ENCODE peak calls at places on chromosomes 3 and 15, in ten cellular contexts. Y is lower lobe of right lung, A is glutamatergic neuron, K is adrenal gland, R is H9, C is nephron progenitor cell, J is stomach, L is OCI-LY7, U is mammary epithelial cell, D is dorsolateral prefrontal cortex. Z is an unnamed sample.

GRCh38 chr3:128001576-128001975 is 50.7 kb upstream of the SEC61A1 start:
- DNase-seq in D (no peak), K (no peak), U (no peak), L (no peak), J (peak; percentile 24), R (peak; percentile 78), C (no peak), A (no peak), Y (no peak), Z (no peak)

GRCh38 chr3:183239046-183239445 is 14.0 kb upstream of the B3GNT5 start:
- DNase-seq in L (no peak), A (no peak), J (no peak), K (no peak), C (no peak), R (no peak), Y (no peak), U (no peak), D (no peak), Z (no peak)

GRCh38 chr15:25185156-25185710 is 230.4 kb downstream of the SNRPN start:
- DNase-seq in J (no peak), R (no peak), Y (peak; percentile 20), D (no peak), U (no peak), C (no peak), L (no peak), K (peak; percentile 2), A (peak; percentile 3), Z (no peak)

GRCh38 chr3:87398226-87398774 is 121.9 kb upstream of the POU1F1 start:
- DNase-seq in D (no peak), R (no peak), C (no peak), J (no peak), L (no peak), A (no peak), K (no peak), U (no peak), Y (no peak), Z (no peak)

GRCh38 chr3:25573386-25574171 is 91.1 kb downstream of the TOP2B start:
- DNase-seq in K (no peak), Y (no peak), A (no peak), C (no peak), R (no peak), U (no peak), D (no peak), L (no peak), J (no peak), Z (no peak)

GRCh38 chr15:90594297-90594696 is 64.6 kb downstream of the CRTC3 start:
- DNase-seq in U (no peak), C (no peak), A (no peak), R (no peak), Y (peak; percentile 91), L (peak; percentile 93), J (peak; percentile 92), K (peak; percentile 72), D (peak; percentile 68), Z (no peak)

GRCh38 chr3:38585791-38586420 is 63.6 kb downstream of the SCN5A start:
- DNase-seq in D (no peak), K (no peak), L (no peak), U (no peak), Y (peak; percentile 25), R (peak; percentile 15), C (no peak), A (no peak), J (peak; percentile 9), Z (no peak)

GRCh38 chr15:51589881-51590570 is 32.5 kb downstream of the DMXL2 start:
- DNase-seq in D (no peak), A (no peak), L (no peak), K (no peak), R (no peak), U (no peak), C (no peak), Y (no peak), J (no peak), Z (no peak)

GRCh38 chr3:161989012-161989411 is 492.4 kb downstream of the OTOL1 start:
- DNase-seq in D (no peak), R (no peak), L (no peak), J (no peak), A (no peak), C (no peak), U (no peak), Y (no peak), K (no peak), Z (no peak)

GRCh38 chr3:189272500-189273119 is 100.8 kb downstream of the TPRG1 start:
- DNase-seq in U (no peak), Y (no peak), R (no peak), K (no peak), A (no peak), D (no peak), J (no peak), L (peak; percentile 48), C (no peak), Z (no peak)

GRCh38 chr3:189262746-189263145 is 91.0 kb downstream of the TPRG1 start:
- DNase-seq in R (no peak), K (no peak), D (no peak), J (no peak), C (no peak), L (no peak), A (no peak), U (no peak), Y (no peak), Z (peak; percentile 34)

GRCh38 chr3:189270248-189270832 is 98.6 kb downstream of the TPRG1 start:
- DNase-seq in L (peak; percentile 61), D (peak; percentile 62), K (peak; percentile 68), Y (peak; percentile 61), R (peak; percentile 78), C (peak; percentile 40), U (peak; percentile 84), J (peak; percentile 71), A (peak; percentile 56), Z (peak; percentile 52)

GRCh38 chr3:189269356-189269755 is 97.6 kb downstream of the TPRG1 start:
- DNase-seq in U (peak; percentile 41), Y (no peak), L (no peak), D (no peak), K (no peak), R (no peak), A (no peak), C (no peak), J (no peak), Z (no peak)

GRCh38 chr3:189267981-189268613 is 96.3 kb downstream of the TPRG1 start:
- DNase-seq in R (peak; percentile 46), Y (no peak), L (no peak), A (no peak), C (no peak), K (no peak), D (no peak), J (no peak), U (peak; percentile 95), Z (no peak)
- TF ChIP-seq CTCF in R (peak; percentile 65), Y (peak; percentile 17), L (peak; percentile 38), A (no peak), C (peak; percentile 31), K (no peak), D (no peak), J (no peak), U (peak; percentile 78), Z (peak; percentile 35)

DNA sequence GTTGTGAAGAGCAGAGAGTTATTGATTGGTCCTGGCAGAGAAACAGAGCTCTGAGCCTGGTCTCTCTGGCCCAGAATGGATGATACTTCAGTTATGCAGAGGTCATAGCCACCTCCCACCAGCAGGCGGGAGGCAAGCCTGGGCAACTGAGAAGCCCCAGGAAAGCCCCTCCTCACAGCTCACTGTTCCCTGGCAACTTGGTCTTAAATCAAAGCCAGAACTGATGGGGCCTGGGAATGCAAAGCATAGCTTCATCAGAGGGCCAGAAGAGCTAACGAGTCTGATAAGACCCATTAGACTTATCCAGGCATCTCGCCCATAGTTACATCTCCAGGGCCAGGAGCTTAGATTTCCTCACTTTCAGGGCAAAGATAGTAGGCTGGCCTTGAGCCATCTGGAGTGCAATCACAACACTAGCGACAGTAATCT is 5.5 kb upstream of the COLQ start:
- DNase-seq in U (no peak), Y (no peak), C (peak; percentile 60), A (peak; percentile 55), L (peak; percentile 5), K (peak; percentile 39), D (no peak), J (no peak), R (peak; percentile 90), Z (peak; percentile 83)
- TF ChIP-seq CTCF in U (no peak), Y (no peak), C (peak; percentile 58), A (peak; percentile 66), L (peak; percentile 40), K (no peak), D (no peak), J (no peak), R (peak; percentile 77), Z (peak; percentile 60)

GRCh38 chr15:86333819-86334218 is 254.1 kb downstream of the AGBL1 start:
- DNase-seq in L (no peak), R (no peak), C (no peak), K (no peak), U (peak; percentile 48), Y (no peak), D (no peak), J (no peak), A (no peak), Z (no peak)
- TF ChIP-seq CTCF in L (no peak), R (no peak), C (no peak), K (no peak), U (no peak), Y (no peak), D (no peak), J (no peak), A (no peak), Z (no peak)

GRCh38 chr15:70933411-70933810 is 40.8 kb downstream of the LRRC49 start:
- DNase-seq in L (no peak), Y (no peak), D (no peak), J (no peak), K (no peak), R (no peak), C (no peak), U (no peak), A (no peak), Z (no peak)

GRCh38 chr15:70935631-70936030 is 43.0 kb downstream of the LRRC49 start:
- DNase-seq in Y (no peak), J (no peak), C (no peak), A (no peak), K (no peak), R (no peak), D (no peak), U (no peak), L (no peak), Z (no peak)

GRCh38 chr15:70936326-70936725 is 43.7 kb downstream of the LRRC49 start:
- DNase-seq in Y (peak; percentile 17), L (no peak), A (no peak), J (no peak), R (no peak), K (no peak), C (no peak), U (no peak), D (peak; percentile 19), Z (peak; percentile 28)

GRCh38 chr15:70932397-70932796 is 39.8 kb downstream of the LRRC49 start:
- DNase-seq in L (no peak), J (no peak), K (no peak), A (no peak), Y (no peak), U (no peak), D (no peak), R (no peak), C (no peak), Z (no peak)
- TF ChIP-seq CTCF in L (no peak), J (no peak), K (no peak), A (no peak), Y (no peak), U (no peak), D (no peak), R (no peak), C (no peak), Z (no peak)

GRCh38 chr3:166688665-166689064 is 691.4 kb downstream of the ZBBX start:
- DNase-seq in K (no peak), D (no peak), J (no peak), A (no peak), Y (no peak), U (no peak), C (no peak), R (no peak), L (no peak), Z (no peak)

GRCh38 chr3:166685246-166685645 is 694.9 kb downstream of the ZBBX start:
- DNase-seq in U (no peak), D (no peak), K (no peak), R (no peak), Y (no peak), J (no peak), L (no peak), A (no peak), C (no peak), Z (no peak)
- TF ChIP-seq CTCF in U (peak; percentile 41), D (no peak), K (no peak), R (no peak), Y (no peak), J (no peak), L (peak; percentile 46), A (no peak), C (no peak), Z (no peak)